ENCODE peak calls at places on chromosome 15, in ten cellular contexts. X is retina; S is iris pigment epithelial cell; Y is hypothalamus; C is SW 1271; Z is activated CD8-positive, alpha-beta memory T cell treated with anti-CD3 and anti-CD28 coated beads for 1 hour; L is HS-5; D is NCI-H2171; V is stimulated activated CD8-positive, alpha-beta memory T cell treated with anti-CD3 and anti-CD28 coated beads, Interleukin-4, amount 100 ng/mL, for 4 hours; K is activated naive CD8-positive, alpha-beta T cell treated with anti-CD3 and anti-CD28 coated beads for 36 hours. T is an unnamed sample.

GRCh38 chr15:72758195-72758594 is 25.4 kb downstream of the ADPGK start:
- DNase-seq in K (no peak), Z (no peak), S (peak; percentile 92), C (no peak), L (peak; percentile 79), V (no peak), D (no peak), X (no peak), Y (no peak), T (no peak)

GRCh38 chr15:41971893-41972340 is 440 bp downstream of the EHD4 start:
- DNase-seq in Y (no peak), S (no peak), X (peak; percentile 56), V (peak; percentile 14), D (no peak), L (no peak), Z (no peak), K (no peak), C (no peak), T (no peak)

GRCh38 chr15:90099072-90099867 is 3.0 kb downstream of the IDH2 start:
- DNase-seq in Z (no peak), C (no peak), X (no peak), L (no peak), S (no peak), V (no peak), D (no peak), K (peak; percentile 61), Y (no peak), T (peak; percentile 65)

GRCh38 chr15:72554471-72555425 is 80.6 kb downstream of the ARIH1 start:
- DNase-seq in Z (no peak), X (no peak), Y (no peak), C (no peak), V (no peak), S (peak; percentile 93), L (no peak), D (no peak), K (peak; percentile 23), T (no peak)

GRCh38 chr15:48646364-48646763 is 855 bp upstream of the FBN1 start:
- DNase-seq in C (no peak), Z (no peak), D (no peak), Y (no peak), K (no peak), S (no peak), L (no peak), V (no peak), X (no peak), T (no peak)

GRCh38 chr15:51168700-51169099 is 74.0 kb upstream of the TNFAIP8L3 start:
- DNase-seq in Y (no peak), D (no peak), K (no peak), S (no peak), L (no peak), C (no peak), Z (no peak), V (no peak), X (no peak), T (no peak)

GRCh38 chr15:41483115-41483514 is 10.6 kb upstream of the ITPKA start:
- DNase-seq in X (no peak), Z (no peak), L (no peak), Y (no peak), K (peak; percentile 58), S (peak; percentile 66), D (no peak), V (no peak), C (no peak), T (no peak)

GRCh38 chr15:95076381-95076780 is 845.0 kb downstream of the MCTP2 start:
- DNase-seq in X (no peak), D (no peak), L (no peak), K (no peak), C (no peak), Z (no peak), S (no peak), V (no peak), Y (no peak), T (no peak)

GRCh38 chr15:78100886-78101285 is 8.5 kb downstream of the SH2D7 start:
- DNase-seq in D (no peak), L (no peak), C (no peak), K (no peak), Y (no peak), V (no peak), S (no peak), Z (no peak), X (no peak), T (no peak)

GRCh38 chr15:101451192-101451799 is 38.2 kb downstream of the PCSK6 start:
- DNase-seq in C (no peak), D (no peak), Y (no peak), V (no peak), L (no peak), S (peak; percentile 84), K (peak; percentile 15), X (no peak), Z (no peak), T (no peak)

GRCh38 chr15:90264649-90265048 is 823 bp upstream of the NGRN start:
- DNase-seq in Y (no peak), D (no peak), Z (no peak), C (no peak), L (no peak), K (peak; percentile 22), X (no peak), V (no peak), S (no peak), T (peak; percentile 29)

GRCh38 chr15:59294961-59295741 is 77.5 kb downstream of the MYO1E start:
- DNase-seq in K (no peak), Z (no peak), S (peak; percentile 96), V (no peak), L (peak; percentile 90), C (no peak), Y (no peak), D (peak; percentile 54), X (peak; percentile 22), T (no peak)

GRCh38 chr15:88484781-88485246 is 17.3 kb downstream of the MRPS11 start:
- DNase-seq in K (no peak), S (peak; percentile 50), D (no peak), L (no peak), V (no peak), Z (no peak), Y (no peak), C (no peak), X (peak; percentile 63), T (no peak)

GRCh38 chr15:70299931-70300858 is 202.5 kb upstream of the TLE3 start:
- DNase-seq in K (peak; percentile 82), V (peak; percentile 74), C (no peak), X (no peak), D (no peak), Y (no peak), S (no peak), Z (peak; percentile 52), L (no peak), T (peak; percentile 82)

GRCh38 chr15:71410347-71410746 is 295.1 kb downstream of the THSD4 start:
- DNase-seq in C (no peak), S (no peak), L (no peak), V (no peak), Z (no peak), D (no peak), K (no peak), X (no peak), Y (no peak), T (no peak)

GRCh38 chr15:38992541-38993334 is 428.1 kb upstream of the RASGRP1 start:
- DNase-seq in D (no peak), S (peak; percentile 36), V (no peak), Y (no peak), X (no peak), L (no peak), K (no peak), C (no peak), Z (no peak), T (no peak)

GRCh38 chr15:49990835-49991540 is 128.0 kb downstream of the ATP8B4 start:
- DNase-seq in X (no peak), Z (no peak), V (no peak), D (no peak), S (peak; percentile 63), C (no peak), Y (no peak), L (no peak), K (no peak), T (no peak)

GRCh38 chr15:72342385-72342784 is 22.4 kb upstream of the CELF6 start:
- DNase-seq in Z (no peak), L (no peak), Y (no peak), X (no peak), V (no peak), D (no peak), S (peak; percentile 34), K (peak; percentile 30), C (no peak), T (peak; percentile 52)

GRCh38 chr15:80484312-80484981 is 80.3 kb downstream of the ARNT2 start:
- DNase-seq in V (no peak), S (no peak), L (no peak), Y (no peak), X (no peak), C (no peak), K (no peak), D (no peak), Z (no peak), T (no peak)

GRCh38 chr15:59274126-59274970 is 67.7 kb downstream of the LDHAL6B start:
- DNase-seq in V (no peak), D (no peak), C (no peak), K (no peak), X (no peak), L (no peak), Z (no peak), S (peak; percentile 78), Y (no peak), T (no peak)

GRCh38 chr15:74433592-74434259 is at the start of gene SEMA7A:
- DNase-seq in C (no peak), V (peak; percentile 76), L (no peak), D (peak; percentile 69), X (peak; percentile 86), S (peak; percentile 51), K (peak; percentile 87), Y (peak; percentile 85), Z (peak; percentile 48), T (peak; percentile 87)

GRCh38 chr15:31013863-31014607 is 22.6 kb upstream of the MTMR10 start:
- DNase-seq in Y (no peak), K (no peak), D (no peak), C (no peak), Z (no peak), X (no peak), V (no peak), L (no peak), S (no peak), T (no peak)

GRCh38 chr15:70528270-70528706 is 235.1 kb downstream of the UACA start:
- DNase-seq in L (no peak), V (no peak), D (no peak), S (peak; percentile 86), X (peak; percentile 1), Z (no peak), C (no peak), K (peak; percentile 67), Y (no peak), T (peak; percentile 75)

GRCh38 chr15:57364282-57365007 is 11.9 kb upstream of the CGNL1 start:
- DNase-seq in X (no peak), S (peak; percentile 42), V (no peak), Y (no peak), Z (no peak), L (no peak), K (no peak), D (no peak), C (no peak), T (no peak)

GRCh38 chr15:77415450-77416448 is 4.2 kb downstream of the PEAK1 start:
- DNase-seq in V (no peak), L (no peak), S (peak; percentile 66), C (no peak), Y (no peak), X (no peak), D (no peak), K (no peak), Z (no peak), T (no peak)

GRCh38 chr15:61036121-61036520 is 193.0 kb downstream of the RORA start:
- DNase-seq in V (no peak), K (no peak), S (no peak), X (no peak), Y (no peak), Z (no peak), C (no peak), L (no peak), D (no peak), T (no peak)

GRCh38 chr15:98745650-98746374 is 97.5 kb downstream of the IGF1R start:
- DNase-seq in L (no peak), Z (no peak), Y (no peak), V (no peak), S (peak; percentile 77), C (no peak), X (no peak), D (no peak), K (no peak), T (no peak)

GRCh38 chr15:77568960-77569646 is 63.6 kb downstream of the LINGO1 start:
- DNase-seq in Z (no peak), L (no peak), V (no peak), Y (no peak), S (peak; percentile 61), X (peak; percentile 59), K (no peak), D (no peak), C (no peak), T (no peak)

T was measured in DND-41.